ENCODE peak calls at places on chromosome 2, in four cellular contexts. R, O, P and N are unnamed samples.

GRCh38 chr2:239177908-239178307 is 222.9 kb downstream of the HDAC4 start:
- DNase-seq in R (no peak), O (no peak), P (no peak), N (peak)

GRCh38 chr2:8148260-8148880 is 533.5 kb upstream of the ID2 start:
- DNase-seq in R (no peak), O (no peak), P (peak), N (no peak)

GRCh38 chr2:24315669-24316068 is 44.7 kb downstream of the ITSN2 start:
- DNase-seq in R (no peak), O (peak), P (no peak), N (no peak)

GRCh38 chr2:160205511-160205910 is 5.4 kb upstream of the ITGB6 start:
- DNase-seq in R (peak), O (no peak), P (peak), N (no peak)

GRCh38 chr2:64273524-64274398 is 129.5 kb upstream of the PELI1 start:
- DNase-seq in R (peak), O (no peak), P (peak), N (no peak)

GRCh38 chr2:200104015-200104414 is 148.6 kb downstream of the MAIP1 start:
- DNase-seq in R (no peak), O (no peak), P (peak), N (no peak)

GRCh38 chr2:8691859-8692437 is 10.1 kb downstream of the ID2 start:
- DNase-seq in R (no peak), O (no peak), P (no peak), N (no peak)

GRCh38 chr2:29113891-29114321 is 1.3 kb upstream of the CLIP4 start:
- DNase-seq in R (peak), O (peak), P (peak), N (no peak)

GRCh38 chr2:184372484-184372883 is 225.8 kb upstream of the ZNF804A start:
- DNase-seq in R (no peak), O (no peak), P (no peak), N (no peak)

GRCh38 chr2:215368493-215368809 is 56.6 kb downstream of the ATIC start:
- DNase-seq in R (no peak), O (no peak), P (peak), N (no peak)

GRCh38 chr2:83572400-83572799 is 886.7 kb downstream of the SUCLG1 start:
- DNase-seq in R (no peak), O (no peak), P (no peak), N (no peak)

GRCh38 chr2:157874278-157874825 is 1.8 kb downstream of the ACVR1 start:
- DNase-seq in R (peak), O (no peak), P (no peak), N (no peak)

GRCh38 chr2:235345745-235346144 is 148.1 kb upstream of the AGAP1 start:
- DNase-seq in R (no peak), O (no peak), P (no peak), N (no peak)

GRCh38 chr2:235347691-235348090 is 146.2 kb upstream of the AGAP1 start:
- DNase-seq in R (no peak), O (no peak), P (peak), N (no peak)

GRCh38 chr2:235352541-235352940 is 141.3 kb upstream of the AGAP1 start:
- DNase-seq in R (no peak), O (no peak), P (no peak), N (no peak)

GRCh38 chr2:235350234-235350633 is 143.6 kb upstream of the AGAP1 start:
- DNase-seq in R (no peak), O (no peak), P (no peak), N (no peak)
- TF ChIP-seq CTCF in R (no peak), O (no peak), P (no peak), N (no peak)

GRCh38 chr2:236214331-236214995 is 46.3 kb upstream of the GBX2 start:
- DNase-seq in R (no peak), O (no peak), P (no peak), N (no peak)

GRCh38 chr2:236215761-236216333 is 47.7 kb upstream of the GBX2 start:
- DNase-seq in R (no peak), O (no peak), P (no peak), N (no peak)

GRCh38 chr2:236216711-236217110 is 47.5 kb downstream of the ASB18 start:
- DNase-seq in R (no peak), O (no peak), P (no peak), N (no peak)

GRCh38 chr2:236217926-236218325 is 46.3 kb downstream of the ASB18 start:
- DNase-seq in R (no peak), O (no peak), P (no peak), N (no peak)

GRCh38 chr2:236215196-236215595 is 47.0 kb upstream of the GBX2 start:
- DNase-seq in R (no peak), O (no peak), P (no peak), N (no peak)
- TF ChIP-seq CTCF in R (no peak), O (no peak), P (no peak), N (no peak)

GRCh38 chr2:116819355-116819754 is 995.1 kb upstream of the DDX18 start:
- DNase-seq in R (no peak), O (no peak), P (no peak), N (no peak)
- TF ChIP-seq CTCF in R (no peak), O (no peak), P (peak), N (peak)

DNA sequence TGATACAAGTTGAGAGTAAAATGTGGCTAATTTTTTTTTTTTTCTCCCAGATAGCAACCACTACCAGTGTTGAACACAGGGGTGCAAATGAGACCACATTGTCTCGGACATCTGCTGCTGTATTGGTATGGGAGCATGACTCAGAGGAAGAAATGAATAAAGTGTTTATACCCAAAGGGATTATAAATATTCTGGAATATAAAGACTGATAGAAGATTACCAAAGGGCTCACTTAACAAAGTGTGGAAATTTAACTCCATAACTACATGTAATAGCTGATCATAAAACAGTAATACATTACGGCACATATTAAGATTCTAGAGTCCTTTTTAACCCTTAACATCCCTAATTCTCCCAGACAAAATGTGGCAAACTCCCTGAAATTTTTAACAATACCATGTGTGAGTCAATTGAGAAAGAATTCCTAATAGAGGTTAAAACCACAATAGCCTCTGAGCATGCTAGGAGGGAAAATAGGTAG is 1023.0 kb upstream of the ACVR2A start:
- DNase-seq in R (no peak), O (no peak), P (peak), N (no peak)
- TF ChIP-seq CTCF in R (no peak), O (no peak), P (peak), N (peak)

GRCh38 chr2:6771539-6772365 is 94.0 kb downstream of the CMPK2 start:
- DNase-seq in R (no peak), O (no peak), P (no peak), N (no peak)
- TF ChIP-seq CTCF in R (no peak), O (peak), P (no peak), N (no peak)

GRCh38 chr2:68744517-68744916 is 9.9 kb downstream of the ARHGAP25 start:
- DNase-seq in R (no peak), O (no peak), P (no peak), N (no peak)
- TF ChIP-seq CTCF in R (no peak), O (no peak), P (no peak), N (peak)